ENCODE peak calls at places on chromosomes 1 and 21, in seven cellular contexts. L is left lung, Y is iris pigment epithelial cell, I is IMR-90, C is OCI-LY7, K is HT-29, P is omental fat pad. Q is an unnamed sample.

GRCh38 chr1:181479137-181479745 is 4.1 kb upstream of the CACNA1E start:
- DNase-seq in Y (peak), I (peak), P (no peak), L (no peak), K (peak), C (peak), Q (peak)

GRCh38 chr1:208418667-208419066 is 174.5 kb upstream of the PLXNA2 start:
- DNase-seq in P (no peak), I (no peak), Y (no peak), C (no peak), L (no peak), K (no peak), Q (no peak)

GRCh38 chr1:212513586-212513985 is 80.9 kb downstream of the NENF start:
- DNase-seq in Y (no peak), C (no peak), P (no peak), K (no peak), L (no peak), I (no peak), Q (no peak)

GRCh38 chr1:222777463-222777862 is 37.4 kb upstream of the DISP1 start:
- DNase-seq in P (no peak), I (peak), C (no peak), Y (peak), L (no peak), K (no peak), Q (peak)

GRCh38 chr1:94795321-94795899 is 24.7 kb upstream of the SLC44A3 start:
- DNase-seq in C (peak), P (no peak), K (no peak), I (no peak), Y (no peak), L (no peak), Q (no peak)

GRCh38 chr21:29499734-29500343 is 201.1 kb downstream of the BACH1 start:
- DNase-seq in P (no peak), K (peak), I (no peak), C (no peak), Y (peak), L (no peak), Q (peak)

GRCh38 chr1:204032642-204033235 is 40.2 kb upstream of the SOX13 start:
- DNase-seq in Y (no peak), I (no peak), K (no peak), L (no peak), C (no peak), P (no peak), Q (peak)

GRCh38 chr1:10873189-10873588 is 76.7 kb upstream of the CASZ1 start:
- DNase-seq in I (no peak), P (no peak), C (peak), K (no peak), L (no peak), Y (peak), Q (no peak)

GRCh38 chr1:182182311-182182710 is 120.8 kb upstream of the ZNF648 start:
- DNase-seq in C (no peak), P (no peak), K (no peak), Y (no peak), I (no peak), L (no peak), Q (no peak)

GRCh38 chr1:186482661-186483255 is 21.8 kb upstream of the PDC start:
- DNase-seq in K (peak), I (peak), Y (peak), L (peak), P (peak), C (peak), Q (peak)

GRCh38 chr1:37238376-37239224 is 204.3 kb upstream of the GRIK3 start:
- DNase-seq in P (no peak), L (no peak), I (no peak), K (no peak), Y (no peak), C (no peak), Q (peak)

Q was measured in epithelial cell of esophagus.